ENCODE peak calls at places on chromosome 9, in eight cellular contexts. P is CD8-positive, alpha-beta T cell; B is mucosa of descending colon; M is IMR-90; Q is astrocyte of the spinal cord; T is pancreas; W is ascending aorta; K is A549. S is an unnamed sample.

GRCh38 chr9:117679425-117679824 is 24.8 kb upstream of the TLR4 start:
- DNase-seq in K (no peak), T (no peak), B (no peak), P (no peak), W (no peak), Q (no peak), M (no peak), S (peak)

GRCh38 chr9:89366711-89367110 is 48.4 kb downstream of the SECISBP2 start:
- DNase-seq in W (no peak), M (no peak), T (no peak), Q (no peak), K (no peak), B (no peak), P (no peak), S (peak)

GRCh38 chr9:79774356-79774755 is 202.6 kb downstream of the TLE4 start:
- DNase-seq in M (no peak), W (no peak), Q (no peak), K (no peak), P (no peak), T (no peak), B (no peak), S (no peak)

GRCh38 chr9:8880031-8880430 is 1080.5 kb upstream of the DMAC1 start:
- DNase-seq in P (no peak), K (no peak), T (no peak), B (no peak), M (no peak), Q (no peak), W (no peak), S (no peak)

GRCh38 chr9:21770877-21771560 is 31.4 kb upstream of the MTAP start:
- DNase-seq in P (no peak), W (no peak), T (no peak), M (peak), Q (peak), K (peak), B (no peak), S (peak)

GRCh38 chr9:76662476-76663281 is 101.6 kb upstream of the PCA3 start:
- DNase-seq in W (no peak), P (no peak), T (no peak), M (no peak), B (peak), K (no peak), Q (no peak), S (no peak)

GRCh38 chr9:81979196-81979595 is 9.4 kb upstream of the SPATA31D1 start:
- DNase-seq in B (no peak), W (no peak), T (no peak), Q (no peak), M (no peak), K (no peak), P (no peak), S (no peak)

GRCh38 chr9:120892748-120893584 is 16.0 kb upstream of the PHF19 start:
- DNase-seq in B (peak), Q (peak), P (no peak), M (peak), T (no peak), W (no peak), K (no peak), S (peak)

GRCh38 chr9:89722712-89723111 is 117.9 kb downstream of the GADD45G start:
- DNase-seq in K (no peak), M (no peak), B (no peak), P (no peak), W (no peak), Q (no peak), T (no peak), S (no peak)

GRCh38 chr9:38035873-38036272 is 33.2 kb downstream of the SHB start:
- DNase-seq in M (peak), T (no peak), P (no peak), K (peak), W (no peak), Q (peak), B (no peak), S (peak)

GRCh38 chr9:19231126-19232035 is 888 bp downstream of the DENND4C start:
- DNase-seq in M (peak), T (peak), B (peak), Q (peak), W (no peak), P (peak), K (peak), S (no peak)

GRCh38 chr9:111957856-111958631 is 61.4 kb downstream of the UGCG start:
- DNase-seq in M (peak), W (peak), B (no peak), P (no peak), K (peak), T (no peak), Q (peak), S (peak)

GRCh38 chr9:5671711-5672353 is 42.9 kb downstream of the RIC1 start:
- DNase-seq in T (no peak), B (peak), M (no peak), P (no peak), W (no peak), K (no peak), Q (peak), S (no peak)

GRCh38 chr9:131851414-131851813 is 111.5 kb upstream of the RAPGEF1 start:
- DNase-seq in W (no peak), M (no peak), B (no peak), P (no peak), T (no peak), Q (no peak), K (no peak), S (no peak)

GRCh38 chr9:136531186-136531903 is 14.5 kb downstream of the NOTCH1 start:
- DNase-seq in T (no peak), P (no peak), K (no peak), Q (no peak), B (peak), W (no peak), M (no peak), S (no peak)

GRCh38 chr9:114301798-114302565 is 20.9 kb upstream of the ORM1 start:
- DNase-seq in P (no peak), K (no peak), B (no peak), W (peak), T (no peak), Q (no peak), M (no peak), S (no peak)

GRCh38 chr9:38414040-38414723 is 10.1 kb downstream of the IGFBPL1 start:
- DNase-seq in T (no peak), B (no peak), M (no peak), K (no peak), W (no peak), Q (no peak), P (no peak), S (no peak)

GRCh38 chr9:109474944-109475343 is 23.2 kb downstream of the PTPN3 start:
- DNase-seq in M (no peak), K (no peak), B (no peak), W (no peak), T (no peak), P (no peak), Q (no peak), S (no peak)

GRCh38 chr9:109474170-109474569 is 23.9 kb downstream of the PTPN3 start:
- DNase-seq in P (no peak), M (no peak), B (no peak), W (no peak), T (no peak), K (no peak), Q (no peak), S (no peak)

GRCh38 chr9:109471475-109471874 is 26.6 kb downstream of the PTPN3 start:
- DNase-seq in P (no peak), K (peak), T (no peak), W (no peak), B (no peak), Q (no peak), M (no peak), S (no peak)

GRCh38 chr9:109471994-109472393 is 26.1 kb downstream of the PTPN3 start:
- DNase-seq in T (no peak), M (no peak), Q (no peak), K (no peak), P (no peak), B (no peak), W (no peak), S (no peak)

GRCh38 chr9:109473329-109473728 is 24.8 kb downstream of the PTPN3 start:
- DNase-seq in B (no peak), P (no peak), M (no peak), Q (no peak), T (no peak), K (no peak), W (no peak), S (peak)
- H3K4me3 ChIP-seq in B (no peak), P (no peak), M (no peak), Q (no peak), T (no peak), K (no peak), W (peak), S (no peak)

GRCh38 chr9:2066312-2067273 is 51.4 kb downstream of the SMARCA2 start:
- DNase-seq in K (peak), P (no peak), Q (peak), W (no peak), B (no peak), M (peak), T (no peak), S (peak)
- TF ChIP-seq CTCF in K (peak), P (peak), Q (peak), W (no peak), B (no peak), M (peak), T (no peak), S (no peak)

DNA sequence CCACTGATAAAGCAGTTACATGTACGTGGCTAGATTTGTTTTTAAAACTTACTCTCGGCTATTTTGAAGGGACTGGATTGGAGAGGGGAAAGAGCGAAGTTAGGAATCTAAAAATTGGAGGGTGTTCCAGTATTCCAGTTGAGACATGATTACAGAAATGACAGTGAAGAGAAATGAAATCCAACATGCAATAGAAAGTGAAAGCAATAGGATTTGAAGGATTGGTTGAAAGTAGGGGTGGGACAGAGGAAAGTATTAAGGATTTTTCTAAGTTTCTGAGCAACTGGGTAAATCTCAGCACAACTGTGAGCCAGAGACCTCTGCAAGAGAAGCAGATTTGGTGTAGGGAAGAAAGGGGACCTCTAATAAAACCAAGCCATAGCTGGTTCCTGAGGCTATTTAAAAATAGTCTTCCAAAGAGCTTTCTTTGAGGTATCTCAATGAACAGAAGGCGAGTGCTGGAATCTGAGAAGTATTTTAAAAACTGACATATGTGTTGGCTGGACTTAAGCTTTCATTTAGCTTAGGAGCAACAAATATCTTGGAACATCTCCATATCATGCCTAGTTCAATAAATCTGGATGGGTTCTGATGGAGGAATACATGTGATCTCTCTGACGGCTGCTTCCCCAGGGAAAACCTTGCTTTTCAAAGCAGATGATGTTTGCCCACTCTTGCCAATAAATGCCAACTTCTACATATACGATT is 110.4 kb upstream of the IFNK start:
- DNase-seq in P (no peak), M (no peak), W (no peak), K (no peak), B (no peak), Q (no peak), T (no peak), S (no peak)
- H3K4me3 ChIP-seq in P (no peak), M (peak), W (peak), K (no peak), B (no peak), Q (no peak), T (no peak), S (no peak)

GRCh38 chr9:95088421-95089161 is 228.9 kb downstream of the FANCC start:
- DNase-seq in B (no peak), M (no peak), Q (no peak), T (no peak), P (no peak), K (no peak), W (no peak), S (no peak)
- TF ChIP-seq CTCF in B (no peak), M (no peak), Q (no peak), T (no peak), P (no peak), K (no peak), W (no peak), S (no peak)

DNA sequence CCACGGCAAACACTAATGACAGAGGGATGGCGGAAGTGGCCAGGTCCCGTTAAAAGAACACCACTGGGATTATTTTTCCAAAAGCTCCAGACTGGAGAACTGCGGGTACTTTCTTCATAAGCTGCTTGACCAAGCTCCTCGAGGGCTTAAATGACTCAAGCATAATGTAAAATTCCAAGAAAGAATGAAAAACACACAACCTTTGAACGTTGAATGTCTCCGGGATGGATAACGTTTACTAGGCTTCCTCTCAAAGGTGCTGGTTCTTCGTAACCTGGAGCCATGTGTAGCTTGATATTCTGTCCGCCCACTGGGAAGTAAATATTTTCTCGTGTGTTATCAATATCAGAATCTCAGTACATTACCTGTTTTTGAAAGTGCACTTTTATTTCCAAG is 67.6 kb downstream of the EPB41L4B start:
- DNase-seq in B (no peak), K (no peak), Q (no peak), P (no peak), W (no peak), T (no peak), M (no peak), S (no peak)
- H3K4me3 ChIP-seq in B (no peak), K (no peak), Q (no peak), P (no peak), W (no peak), T (no peak), M (no peak), S (no peak)

GRCh38 chr9:109907400-109907799 is 127.4 kb downstream of the PALM2AKAP2 start:
- DNase-seq in P (no peak), Q (no peak), W (no peak), K (no peak), M (no peak), B (peak), T (no peak), S (peak)

GRCh38 chr9:109905472-109905871 is 125.5 kb downstream of the PALM2AKAP2 start:
- DNase-seq in P (no peak), T (no peak), Q (no peak), W (no peak), K (no peak), M (no peak), B (no peak), S (no peak)

GRCh38 chr9:109907810-109908458 is 127.9 kb downstream of the PALM2AKAP2 start:
- DNase-seq in P (no peak), B (no peak), Q (no peak), M (no peak), T (no peak), W (no peak), K (no peak), S (no peak)

GRCh38 chr9:109908459-109909390 is 128.7 kb downstream of the PALM2AKAP2 start:
- DNase-seq in Q (peak), W (no peak), P (no peak), K (no peak), T (no peak), M (peak), B (no peak), S (peak)

DNA sequence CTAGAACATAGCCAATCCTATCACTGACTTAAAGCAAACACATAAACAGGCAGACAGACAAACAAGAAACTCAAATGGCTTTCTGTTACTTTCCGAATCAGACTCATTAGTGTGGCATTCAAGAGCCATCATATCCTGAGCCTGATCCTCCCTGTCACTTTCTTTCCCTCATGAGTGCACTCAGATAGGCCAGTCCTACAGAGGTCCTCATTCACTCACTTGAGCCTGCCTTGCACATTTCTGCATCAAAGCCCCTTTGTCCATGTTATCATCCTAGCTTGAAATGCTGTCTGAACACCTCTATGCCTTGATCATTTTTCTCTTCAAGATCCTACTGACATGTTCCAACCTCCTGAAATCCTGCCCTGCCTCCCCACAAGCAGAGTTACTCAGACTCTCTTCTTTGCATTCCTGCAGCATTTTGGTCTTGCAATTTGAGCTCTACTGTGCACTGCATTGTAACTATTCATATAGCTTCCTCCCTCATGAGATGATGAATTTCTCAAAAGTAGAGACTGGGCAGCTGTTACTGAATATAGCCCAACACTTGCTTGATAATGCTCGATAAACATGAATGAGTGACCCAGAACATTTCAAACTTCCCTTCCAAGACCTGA is 126.9 kb downstream of the PALM2AKAP2 start:
- DNase-seq in P (no peak), T (no peak), B (no peak), Q (peak), W (no peak), M (peak), K (no peak), S (peak)
- TF ChIP-seq CTCF in P (no peak), T (no peak), B (no peak), Q (peak), W (no peak), M (peak), K (no peak), S (no peak)

DNA sequence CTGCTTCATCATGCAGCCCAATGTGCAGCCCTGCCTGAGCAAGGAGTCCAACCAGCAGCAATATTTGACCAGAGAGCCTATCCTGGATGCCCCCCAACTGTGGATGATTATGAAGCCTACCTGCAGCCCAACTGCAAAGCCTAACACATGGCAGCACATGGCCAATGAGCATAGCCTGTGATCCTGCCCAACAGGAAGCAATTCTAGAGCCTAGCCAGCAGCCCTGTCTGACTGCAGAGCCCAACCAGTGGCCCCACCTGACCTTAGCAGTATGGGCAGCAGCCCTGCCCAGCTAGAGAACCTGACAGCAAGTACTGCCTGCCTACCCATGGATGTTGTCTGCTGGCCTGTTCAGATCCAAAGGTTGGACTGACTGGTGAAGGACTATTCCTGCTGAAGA is 97.3 kb upstream of the SH3GL2 start:
- DNase-seq in K (no peak), B (no peak), Q (no peak), M (no peak), T (no peak), W (no peak), P (no peak), S (no peak)
- H3K4me3 ChIP-seq in K (no peak), B (no peak), Q (no peak), M (no peak), T (no peak), W (no peak), P (no peak), S (no peak)

DNA sequence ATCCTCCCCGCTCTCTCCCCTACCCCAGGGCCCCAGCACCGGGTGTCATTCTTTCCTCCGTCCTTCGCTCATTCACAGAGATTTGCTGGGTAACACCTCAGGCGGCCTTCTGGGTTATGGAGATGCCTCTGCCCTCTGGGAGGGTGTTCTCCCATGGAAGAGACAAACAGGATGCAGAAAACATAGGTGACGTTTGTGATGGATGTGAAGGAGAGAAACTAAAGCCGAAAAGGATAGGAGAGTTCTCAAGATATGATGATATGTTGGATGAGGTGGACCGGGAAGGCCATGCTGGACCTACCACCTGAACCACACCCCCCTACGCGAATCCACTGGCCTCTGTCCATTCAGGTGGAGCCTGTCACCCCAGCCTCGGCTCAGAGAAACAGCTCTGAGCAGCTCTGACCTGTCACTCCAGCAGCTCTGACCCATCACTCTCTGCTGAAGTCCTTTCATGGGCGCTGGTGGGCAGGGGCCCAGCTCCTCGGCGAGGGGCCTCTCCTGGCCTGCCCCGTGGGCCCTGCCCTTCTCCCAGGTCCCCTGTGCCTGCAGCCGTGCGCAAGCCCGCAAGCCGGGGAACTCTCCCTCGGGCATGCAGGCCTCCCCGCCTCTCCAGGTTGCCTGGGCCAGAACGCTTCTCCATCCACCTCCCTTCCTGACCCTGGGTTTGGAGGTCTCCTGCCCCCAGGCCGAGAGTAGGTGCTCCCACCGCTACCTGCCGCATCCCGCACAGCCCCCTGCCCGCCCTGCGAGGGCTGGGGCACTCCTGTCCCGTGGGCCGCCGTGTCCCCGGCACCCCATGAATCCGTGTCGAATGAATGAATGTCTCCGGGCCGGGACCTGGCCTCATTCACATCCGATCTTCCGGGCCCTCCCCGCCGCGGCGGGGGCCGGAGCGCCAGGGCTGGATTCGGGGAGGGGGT is 717 bp upstream of the NCS1 start:
- DNase-seq in T (no peak), B (no peak), M (no peak), P (no peak), K (no peak), Q (no peak), W (no peak), S (no peak)
- TF ChIP-seq CTCF in T (no peak), B (no peak), M (no peak), P (no peak), K (no peak), Q (no peak), W (no peak), S (no peak)